ENCODE peak calls at places on chromosomes 13 and 19, in eight cellular contexts. C is GM10248, F is GM23248, Q is NCI-H1930, S is mesothelial cell of epicardium, H is Kasumi-1, D is anterior cingulate cortex, V is hepatic stellate cell. K is an unnamed sample.

GRCh38 chr13:91722267-91722884 is 324.0 kb downstream of the GPC5 start:
- DNase-seq in Q (peak; percentile 41), C (peak; percentile 15), F (peak; percentile 55), S (no peak), D (no peak), H (peak; percentile 57), V (peak; percentile 3), K (no peak)

GRCh38 chr13:109476001-109476400 is 310.4 kb downstream of the IRS2 start:
- DNase-seq in Q (no peak), H (no peak), S (no peak), V (no peak), F (no peak), C (no peak), D (no peak), K (no peak)

GRCh38 chr13:41765020-41765419 is 195.9 kb downstream of the VWA8 start:
- DNase-seq in S (no peak), V (no peak), H (no peak), C (no peak), D (no peak), Q (no peak), F (no peak), K (no peak)

GRCh38 chr13:31424130-31424729 is 224.5 kb downstream of the B3GLCT start:
- DNase-seq in Q (peak; percentile 62), S (peak; percentile 80), F (peak; percentile 89), D (peak; percentile 17), C (peak; percentile 69), H (peak; percentile 64), V (peak; percentile 80), K (peak; percentile 92)

GRCh38 chr19:50497030-50497420 is 14.0 kb downstream of the JOSD2 start:
- DNase-seq in H (no peak), F (no peak), V (no peak), S (no peak), D (no peak), Q (no peak), C (no peak), K (no peak)

GRCh38 chr13:36865265-36865664 is 46.2 kb downstream of the RFXAP start:
- DNase-seq in H (no peak), D (no peak), C (no peak), S (no peak), Q (no peak), F (no peak), V (no peak), K (no peak)

GRCh38 chr19:15378529-15379082 is 981 bp downstream of the AKAP8 start:
- DNase-seq in Q (no peak), H (peak; percentile 63), F (peak; percentile 82), S (peak; percentile 56), V (peak; percentile 79), C (peak; percentile 72), D (no peak), K (no peak)

GRCh38 chr19:46721269-46722003 is 4.5 kb upstream of the PRKD2 start:
- DNase-seq in C (no peak), F (peak; percentile 28), V (no peak), H (no peak), S (no peak), Q (no peak), D (no peak), K (no peak)

GRCh38 chr19:42028304-42029216 is 34.5 kb upstream of the ATP1A3 start:
- DNase-seq in S (no peak), Q (peak; percentile 73), D (no peak), F (no peak), C (no peak), H (peak; percentile 31), V (no peak), K (no peak)

GRCh38 chr19:42023121-42023942 is 29.3 kb upstream of the ATP1A3 start:
- DNase-seq in S (no peak), Q (no peak), H (peak; percentile 6), C (peak; percentile 50), D (no peak), F (peak; percentile 70), V (no peak), K (no peak)

K was measured in osteocyte.